ENCODE peak calls at places on chromosomes 13 and 19, in eight cellular contexts. S is fibroblast of lung, C is Caco-2, Y is cardiac muscle cell, R is A673, U is ascending aorta, V is AG04450, M is tibial artery. I is an unnamed sample.

GRCh38 chr13:99192480-99192879 is 8.2 kb upstream of the UBAC2 start:
- DNase-seq in U (no peak), S (no peak), C (no peak), V (no peak), R (no peak), M (no peak), Y (no peak), I (no peak)

GRCh38 chr19:53034948-53035675 is 9.4 kb upstream of the ERVV-2 start:
- DNase-seq in C (no peak), Y (no peak), M (no peak), V (no peak), U (no peak), R (no peak), S (no peak), I (peak; percentile 14)

GRCh38 chr13:52600666-52601065 is 41.6 kb upstream of the HNRNPA1L2 start:
- DNase-seq in U (no peak), S (peak; percentile 35), R (no peak), V (no peak), C (no peak), Y (peak; percentile 30), M (no peak), I (no peak)

GRCh38 chr19:1657632-1658445 is 5.4 kb upstream of the TCF3 start:
- DNase-seq in V (no peak), S (no peak), U (no peak), Y (no peak), M (no peak), R (no peak), C (no peak), I (peak; percentile 57)

GRCh38 chr13:23610187-23610576 is 40.0 kb downstream of the TNFRSF19 start:
- DNase-seq in V (no peak), U (no peak), C (no peak), Y (no peak), M (no peak), S (peak; percentile 51), R (no peak), I (no peak)

GRCh38 chr13:94233401-94233800 is 246.1 kb downstream of the DCT start:
- DNase-seq in S (peak; percentile 97), U (no peak), C (no peak), V (peak; percentile 79), R (peak; percentile 76), M (no peak), Y (peak; percentile 95), I (no peak)

GRCh38 chr19:7522072-7522922 is at the start of gene MCOLN1:
- DNase-seq in R (peak; percentile 98), V (peak; percentile 88), Y (peak; percentile 98), S (peak; percentile 95), C (peak; percentile 97), U (peak; percentile 97), M (peak; percentile 99), I (peak; percentile 100)

GRCh38 chr13:51230473-51231105 is 8.4 kb downstream of the FAM124A start:
- DNase-seq in S (peak; percentile 71), Y (peak; percentile 89), V (no peak), M (no peak), C (no peak), R (peak; percentile 44), U (no peak), I (peak; percentile 80)

GRCh38 chr13:25179810-25180437 is 7.8 kb upstream of the AMER2 start:
- DNase-seq in U (no peak), R (no peak), M (no peak), S (no peak), V (no peak), Y (peak; percentile 3), C (no peak), I (no peak)

GRCh38 chr19:5953034-5953589 is 24.8 kb downstream of the RANBP3 start:
- DNase-seq in R (peak; percentile 33), S (peak; percentile 44), Y (no peak), C (no peak), M (no peak), V (no peak), U (no peak), I (no peak)

GRCh38 chr13:28568286-28568685 is 73.4 kb upstream of the FLT1 start:
- DNase-seq in V (peak; percentile 23), U (no peak), R (peak; percentile 50), C (no peak), S (peak; percentile 43), M (no peak), Y (peak; percentile 55), I (peak; percentile 81)

GRCh38 chr19:14363203-14364097 is 17.8 kb upstream of the ADGRE5 start:
- DNase-seq in V (no peak), S (peak; percentile 60), M (peak; percentile 93), U (peak; percentile 54), R (peak; percentile 86), C (peak; percentile 55), Y (peak; percentile 96), I (peak; percentile 56)

GRCh38 chr13:110575322-110576069 is 14.0 kb upstream of the RAB20 start:
- DNase-seq in Y (peak; percentile 33), V (no peak), R (no peak), M (no peak), S (peak; percentile 59), C (peak; percentile 59), U (no peak), I (peak; percentile 11)

GRCh38 chr19:1860133-1860775 is 3.1 kb downstream of the KLF16 start:
- DNase-seq in V (no peak), R (peak; percentile 87), C (peak; percentile 88), M (no peak), Y (peak; percentile 87), U (no peak), S (peak; percentile 79), I (peak; percentile 73)

GRCh38 chr19:19259741-19260140 is 13.4 kb downstream of the TM6SF2 start:
- DNase-seq in M (no peak), R (peak; percentile 75), Y (peak; percentile 12), U (no peak), V (no peak), S (peak; percentile 14), C (no peak), I (no peak)

GRCh38 chr19:2610637-2611482 is 91.6 kb downstream of the GNG7 start:
- DNase-seq in C (peak; percentile 87), M (peak; percentile 96), Y (peak; percentile 95), V (peak; percentile 86), S (peak; percentile 89), R (peak; percentile 88), U (peak; percentile 80), I (peak; percentile 95)

GRCh38 chr19:20287070-20287469 is 120.1 kb downstream of the ZNF486 start:
- DNase-seq in R (no peak), Y (no peak), U (no peak), C (no peak), S (no peak), V (no peak), M (no peak), I (no peak)

DNA sequence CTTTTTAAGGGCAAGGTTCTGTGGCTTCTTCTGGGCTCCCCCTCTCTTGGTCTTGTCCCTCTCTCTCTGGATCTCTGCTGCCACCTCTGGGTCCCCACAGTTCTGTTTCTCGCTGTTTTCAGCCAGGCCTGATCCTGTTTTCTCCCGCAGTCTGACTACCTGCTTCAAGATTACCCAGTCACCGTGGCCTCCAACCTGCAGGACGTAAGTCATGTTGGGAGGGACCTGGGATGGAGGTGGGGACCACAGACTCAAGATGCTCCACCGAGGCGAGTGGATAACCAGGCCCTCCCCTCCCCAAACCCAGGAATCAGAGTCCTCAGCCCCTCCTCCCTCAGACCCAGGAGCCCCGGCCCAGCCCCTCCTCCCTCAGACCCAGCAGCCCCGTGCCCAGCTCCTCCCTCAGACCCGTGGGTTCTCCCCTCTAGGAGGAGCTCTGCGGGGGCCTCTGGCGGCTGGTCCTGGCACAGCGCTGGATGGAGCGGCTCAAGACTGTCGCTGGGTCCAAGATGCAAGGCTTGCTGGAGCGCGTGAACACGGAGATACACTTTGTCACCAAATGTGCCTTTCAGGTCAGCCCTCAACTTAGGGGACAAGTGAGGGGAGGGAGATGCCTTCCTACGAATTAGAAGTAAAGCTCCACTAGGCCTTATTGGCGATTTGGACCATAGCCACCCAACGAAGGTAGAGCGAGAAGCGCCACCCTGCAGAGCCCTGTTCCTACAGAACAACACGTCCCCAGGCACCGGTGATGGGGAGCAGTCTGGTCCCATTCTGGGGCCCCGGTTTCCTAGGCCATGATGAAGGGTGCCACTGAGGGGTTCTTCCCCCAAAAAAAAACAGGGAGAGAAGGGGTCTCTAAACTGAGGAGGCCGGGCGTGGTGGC is 2.2 kb downstream of the FLT3LG start:
- DNase-seq in Y (peak; percentile 53), M (peak; percentile 63), C (peak; percentile 70), U (no peak), R (peak; percentile 83), S (peak; percentile 35), V (no peak), I (peak; percentile 44)
- TF ChIP-seq CTCF in Y (peak; percentile 68), M (peak; percentile 32), C (peak; percentile 45), U (peak; percentile 31), R (peak; percentile 83), S (peak; percentile 58), V (peak; percentile 59), I (peak; percentile 13)

GRCh38 chr19:9500796-9501195 is 2.4 kb upstream of the ZNF560 start:
- DNase-seq in C (no peak), M (no peak), Y (no peak), S (no peak), V (no peak), R (no peak), U (no peak), I (no peak)

GRCh38 chr19:9494096-9494495 is 4.3 kb downstream of the ZNF560 start:
- DNase-seq in M (no peak), Y (no peak), C (no peak), R (no peak), U (no peak), S (no peak), V (no peak), I (no peak)

GRCh38 chr19:9498183-9498902 is at the start of gene ZNF560:
- DNase-seq in U (no peak), C (no peak), M (no peak), R (peak; percentile 85), V (no peak), S (peak; percentile 68), Y (peak; percentile 41), I (no peak)
- H3K9me3 ChIP-seq in U (peaks cover 73% of the 10 kb centered on the region), C (peaks cover 6% of the 10 kb centered on the region), M (peaks cover 15% of the 10 kb centered on the region), R (peaks cover 26% of the 10 kb centered on the region), V (peaks cover 44% of the 10 kb centered on the region), S (no peaks in the 10 kb centered on the region), Y (no peaks in the 10 kb centered on the region), I (no peaks in the 10 kb centered on the region)

GRCh38 chr19:44582581-44583265 is 30.6 kb upstream of the IGSF23 start:
- DNase-seq in V (no peak), R (peak; percentile 66), C (no peak), S (peak; percentile 28), Y (peak; percentile 63), M (no peak), U (no peak), I (peak; percentile 8)
- TF ChIP-seq CTCF in V (peak; percentile 54), R (peak; percentile 87), C (peak; percentile 53), S (peak; percentile 70), Y (peak; percentile 77), M (no peak), U (peak; percentile 36), I (peak; percentile 45)

GRCh38 chr13:92827503-92827902 is 399.1 kb upstream of the GPC6 start:
- DNase-seq in S (no peak), Y (no peak), R (no peak), V (no peak), U (no peak), M (no peak), C (no peak), I (no peak)

GRCh38 chr13:92830821-92831220 is 395.8 kb upstream of the GPC6 start:
- DNase-seq in S (no peak), R (no peak), U (no peak), V (no peak), M (no peak), C (no peak), Y (no peak), I (no peak)

GRCh38 chr13:92826197-92826596 is 400.4 kb upstream of the GPC6 start:
- DNase-seq in U (no peak), S (no peak), Y (peak; percentile 65), R (no peak), M (no peak), C (no peak), V (no peak), I (no peak)

GRCh38 chr13:92833071-92833470 is 393.5 kb upstream of the GPC6 start:
- DNase-seq in Y (peak; percentile 33), C (no peak), R (peak; percentile 4), S (peak; percentile 58), U (no peak), V (peak; percentile 11), M (no peak), I (no peak)

GRCh38 chr13:92829930-92830329 is 396.7 kb upstream of the GPC6 start:
- DNase-seq in R (no peak), Y (no peak), C (no peak), V (no peak), S (peak; percentile 62), M (no peak), U (no peak), I (no peak)
- H3K9me3 ChIP-seq in R (no peaks in the 10 kb centered on the region), Y (no peaks in the 10 kb centered on the region), C (peaks cover 3% of the 10 kb centered on the region), V (no peaks in the 10 kb centered on the region), S (no peaks in the 10 kb centered on the region), M (no peaks in the 10 kb centered on the region), U (no peaks in the 10 kb centered on the region), I (no peaks in the 10 kb centered on the region)